ENCODE peak calls at places on chromosomes 13 and 19, in seven cellular contexts. I is bronchial epithelial cell; D is neural crest cell; O is heart left ventricle; Z is CD8-positive, alpha-beta T cell; P is BE2C; M is chondrocyte. F is an unnamed sample.
A peak's percentile ranks its signal among the peaks of the same experiment; 100 is the strongest.

GRCh38 chr13:105937451-105937850 is 598.0 kb downstream of the EFNB2 start:
- DNase-seq in P (peak; percentile 85), D (no peak), Z (no peak), I (no peak), M (no peak), O (no peak), F (no peak)

GRCh38 chr19:6276447-6276846 is 3.3 kb downstream of the MLLT1 start:
- DNase-seq in M (no peak), O (no peak), Z (no peak), D (no peak), I (no peak), P (no peak), F (no peak)

GRCh38 chr13:93413972-93414717 is 187.5 kb downstream of the GPC6 start:
- DNase-seq in Z (no peak), I (no peak), P (no peak), O (no peak), M (no peak), D (no peak), F (no peak)

GRCh38 chr19:50362656-50363424 is 2.6 kb downstream of the NAPSA start:
- DNase-seq in P (no peak), O (no peak), M (peak; percentile 14), Z (no peak), I (peak; percentile 37), D (no peak), F (no peak)

GRCh38 chr13:21067794-21068193 is 6.4 kb upstream of the LATS2 start:
- DNase-seq in O (no peak), I (no peak), M (no peak), P (no peak), Z (no peak), D (no peak), F (no peak)

GRCh38 chr13:49530452-49530851 is 34.7 kb downstream of the PHF11 start:
- DNase-seq in O (no peak), D (no peak), P (no peak), Z (no peak), I (no peak), M (no peak), F (no peak)

GRCh38 chr19:33234736-33235135 is 9.1 kb upstream of the SLC7A10 start:
- DNase-seq in M (peak; percentile 48), Z (no peak), P (no peak), O (no peak), I (no peak), D (no peak), F (no peak)

GRCh38 chr13:29310806-29311205 is 284.7 kb downstream of the SLC7A1 start:
- DNase-seq in I (no peak), O (no peak), Z (no peak), M (no peak), D (no peak), P (no peak), F (no peak)

GRCh38 chr19:12773571-12773970 is 1.8 kb downstream of the HOOK2 start:
- DNase-seq in M (no peak), O (no peak), I (no peak), Z (no peak), D (no peak), P (no peak), F (no peak)

GRCh38 chr13:35954207-35954560 is 177.0 kb downstream of the DCLK1 start:
- DNase-seq in Z (no peak), P (no peak), D (no peak), I (no peak), M (no peak), O (no peak), F (no peak)

GRCh38 chr19:2270572-2271515 is 11.1 kb downstream of the PEAK3 start:
- DNase-seq in D (peak; percentile 48), I (peak; percentile 47), Z (peak; percentile 71), M (no peak), O (peak; percentile 90), P (peak; percentile 78), F (peak; percentile 81)

GRCh38 chr19:40191836-40192646 is 815 bp downstream of the MAP3K10 start:
- DNase-seq in D (peak; percentile 37), M (no peak), P (peak; percentile 67), Z (peak; percentile 13), I (no peak), O (peak; percentile 42), F (peak; percentile 58)

GRCh38 chr19:1590641-1591397 is 1.8 kb downstream of the MBD3 start:
- DNase-seq in D (no peak), Z (peak; percentile 32), M (no peak), I (no peak), O (no peak), P (peak; percentile 68), F (peak; percentile 70)

GRCh38 chr19:2261438-2262172 is 5.4 kb upstream of the JSRP1 start:
- DNase-seq in M (no peak), P (peak; percentile 53), Z (peak; percentile 59), D (peak; percentile 55), I (no peak), O (no peak), F (no peak)

GRCh38 chr19:33177417-33177976 is 16.6 kb upstream of the LRP3 start:
- DNase-seq in O (no peak), D (peak; percentile 62), M (peak; percentile 94), P (peak; percentile 82), Z (peak; percentile 81), I (peak; percentile 24), F (peak; percentile 62)

GRCh38 chr13:33284916-33285315 is 639 bp downstream of the STARD13 start:
- DNase-seq in I (peak; percentile 74), O (no peak), M (no peak), P (no peak), D (no peak), Z (no peak), F (no peak)

GRCh38 chr19:17821190-17821589 is at the start of gene INSL3:
- DNase-seq in D (no peak), O (no peak), I (no peak), Z (no peak), P (no peak), M (no peak), F (no peak)

GRCh38 chr13:31761951-31762350 is 22.6 kb downstream of the RXFP2 start:
- DNase-seq in I (no peak), M (no peak), Z (no peak), D (no peak), O (no peak), P (no peak), F (no peak)

GRCh38 chr19:2231621-2232221 is 4.4 kb downstream of the PLEKHJ1 start:
- DNase-seq in P (peak; percentile 74), Z (no peak), M (no peak), O (no peak), I (no peak), D (peak; percentile 27), F (no peak)

GRCh38 chr19:3061214-3062161 is 807 bp downstream of the TLE5 start:
- DNase-seq in I (no peak), M (no peak), Z (peak; percentile 83), P (no peak), D (no peak), O (peak; percentile 78), F (peak; percentile 81)

GRCh38 chr19:9565900-9566705 is 18.2 kb downstream of the ZNF121 start:
- DNase-seq in Z (no peak), I (no peak), O (no peak), M (no peak), D (no peak), P (no peak), F (no peak)

GRCh38 chr13:76053181-76053580 is 417.1 kb downstream of the LMO7 start:
- DNase-seq in Z (no peak), I (peak; percentile 56), M (no peak), P (no peak), D (no peak), O (no peak), F (no peak)
- TF ChIP-seq CTCF in Z (no peak), I (no peak), M (no peak), P (no peak), D (no peak), O (no peak), F (no peak)

DNA sequence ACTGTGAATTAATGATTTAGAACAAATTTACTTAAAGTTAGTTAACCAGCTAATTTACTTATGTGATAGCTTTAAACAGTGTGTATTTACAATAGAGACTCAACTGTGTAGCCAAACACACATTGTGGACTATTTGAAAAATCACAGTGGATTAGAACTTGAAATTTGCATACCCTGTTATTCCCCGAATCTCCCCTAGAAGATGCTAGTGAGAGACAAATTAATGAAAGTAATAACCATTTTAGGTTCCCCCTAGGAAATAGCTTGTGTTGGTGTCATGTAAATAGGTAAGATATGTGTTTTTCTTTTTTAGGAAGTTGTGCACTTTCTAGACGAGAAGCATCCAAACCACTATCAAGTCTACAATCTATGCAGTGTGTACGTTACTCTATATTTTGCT is 98.5 kb downstream of the C1QTNF9 start:
- DNase-seq in I (no peak), P (no peak), Z (no peak), M (no peak), O (no peak), D (no peak), F (no peak)
- TF ChIP-seq CTCF in I (no peak), P (peak; percentile 40), Z (no peak), M (peak; percentile 24), O (no peak), D (peak; percentile 26), F (no peak)

GRCh38 chr19:19113040-19113541 is 25.2 kb downstream of the TMEM161A start:
- DNase-seq in O (no peak), I (no peak), P (peak; percentile 59), D (no peak), Z (no peak), M (no peak), F (peak; percentile 35)
- TF ChIP-seq CTCF in O (no peak), I (no peak), P (peak; percentile 17), D (no peak), Z (no peak), M (no peak), F (no peak)

GRCh38 chr19:29783627-29784190 is 28.1 kb upstream of the CCNE1 start:
- DNase-seq in P (no peak), Z (no peak), O (no peak), I (no peak), M (no peak), D (no peak), F (no peak)

GRCh38 chr19:29789007-29789406 is 22.8 kb upstream of the CCNE1 start:
- DNase-seq in Z (no peak), M (no peak), I (no peak), D (no peak), O (no peak), P (no peak), F (no peak)

GRCh38 chr19:29785360-29785759 is 26.4 kb upstream of the CCNE1 start:
- DNase-seq in O (no peak), P (no peak), D (no peak), Z (no peak), M (no peak), I (no peak), F (no peak)

GRCh38 chr19:29784598-29785223 is 27.1 kb upstream of the CCNE1 start:
- DNase-seq in O (no peak), I (no peak), M (no peak), D (no peak), Z (no peak), P (no peak), F (no peak)

DNA sequence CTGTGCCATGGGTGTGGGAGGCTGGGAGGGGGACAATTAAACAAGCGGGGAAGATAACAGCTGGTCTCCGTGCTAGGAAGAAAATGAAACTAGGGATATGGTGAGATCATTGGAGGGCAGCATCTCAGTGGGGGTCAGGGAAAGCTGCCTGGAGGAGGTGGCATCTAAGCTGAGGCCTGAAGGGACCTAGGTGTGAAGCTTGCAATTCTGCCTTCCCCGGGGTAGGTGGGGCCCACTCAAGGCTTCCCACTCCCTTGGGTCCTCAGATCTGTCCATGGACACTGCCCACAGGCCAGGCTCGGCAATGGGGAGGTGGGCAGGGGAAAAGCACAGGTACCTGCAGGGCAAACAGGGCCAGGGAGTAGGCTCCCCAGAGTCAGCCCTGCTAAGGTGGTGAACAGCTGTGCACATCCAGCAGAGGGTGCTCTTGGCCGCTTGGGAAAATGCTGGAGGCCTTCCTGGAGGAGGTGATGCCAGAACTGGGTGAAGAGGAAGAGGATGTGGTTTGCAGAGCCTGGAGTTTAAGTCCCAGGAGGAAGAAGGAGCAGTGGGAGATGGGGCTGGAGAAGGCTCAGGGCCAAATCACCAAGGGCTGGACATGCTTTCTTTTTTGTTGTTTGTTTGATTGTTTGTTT is 25.7 kb upstream of the CCNE1 start:
- DNase-seq in Z (no peak), D (no peak), O (no peak), M (no peak), I (no peak), P (no peak), F (peak; percentile 51)
- TF ChIP-seq CTCF in Z (no peak), D (peak; percentile 27), O (no peak), M (no peak), I (no peak), P (peak; percentile 40), F (peak; percentile 54)